ENCODE peak calls at places on chromosomes 6 and 20, in nine cellular contexts. One of them, this sample, is unnamed.
A peak's percentile ranks its signal among the peaks of the same experiment; 100 is the strongest.

GRCh38 chr6:2166717-2167116 is 78.7 kb downstream of the GMDS start:
- DNase-seq in cortex of kidney: no peak
- DNase-seq in midbrain: no peak
- DNase-seq in NCI-H187: no peak
- DNase-seq in T47D: no peak
- DNase-seq in activated CD4-positive, alpha-beta T cell treated with anti-CD3 and anti-CD28 coated beads for 48 hours: no peak
- DNase-seq in activated naive CD4-positive, alpha-beta T cell: no peak
- DNase-seq in foreskin fibroblast: no peak
- DNase-seq in prostate gland: no peak
- DNase-seq in this sample: peak; percentile 11

GRCh38 chr20:18058661-18059467 is 1.1 kb upstream of the OVOL2 start:
- DNase-seq in cortex of kidney: no peak
- DNase-seq in midbrain: no peak
- DNase-seq in NCI-H187: peak; percentile 33
- DNase-seq in T47D: peak; percentile 75
- DNase-seq in activated CD4-positive, alpha-beta T cell treated with anti-CD3 and anti-CD28 coated beads for 48 hours: peak; percentile 5
- DNase-seq in activated naive CD4-positive, alpha-beta T cell: no peak
- DNase-seq in foreskin fibroblast: peak; percentile 13
- DNase-seq in prostate gland: peak; percentile 58
- DNase-seq in this sample: peak; percentile 96

GRCh38 chr6:89689732-89690131 is 51.2 kb upstream of the LYRM2 start:
- DNase-seq in cortex of kidney: no peak
- DNase-seq in midbrain: peak; percentile 88
- DNase-seq in NCI-H187: no peak
- DNase-seq in T47D: no peak
- DNase-seq in activated CD4-positive, alpha-beta T cell treated with anti-CD3 and anti-CD28 coated beads for 48 hours: no peak
- DNase-seq in activated naive CD4-positive, alpha-beta T cell: no peak
- DNase-seq in foreskin fibroblast: no peak
- DNase-seq in prostate gland: no peak
- DNase-seq in this sample: no peak

GRCh38 chr6:112743343-112743742 is 396.2 kb downstream of the RFPL4B start:
- DNase-seq in cortex of kidney: no peak
- DNase-seq in midbrain: peak; percentile 9
- DNase-seq in NCI-H187: no peak
- DNase-seq in T47D: no peak
- DNase-seq in activated CD4-positive, alpha-beta T cell treated with anti-CD3 and anti-CD28 coated beads for 48 hours: no peak
- DNase-seq in activated naive CD4-positive, alpha-beta T cell: no peak
- DNase-seq in foreskin fibroblast: no peak
- DNase-seq in prostate gland: no peak
- DNase-seq in this sample: no peak

GRCh38 chr6:158020272-158020711 is 38.6 kb downstream of the SYNJ2 start:
- DNase-seq in cortex of kidney: no peak
- DNase-seq in midbrain: no peak
- DNase-seq in NCI-H187: no peak
- DNase-seq in T47D: no peak
- DNase-seq in activated CD4-positive, alpha-beta T cell treated with anti-CD3 and anti-CD28 coated beads for 48 hours: peak; percentile 52
- DNase-seq in activated naive CD4-positive, alpha-beta T cell: no peak
- DNase-seq in foreskin fibroblast: no peak
- DNase-seq in prostate gland: no peak
- DNase-seq in this sample: no peak

GRCh38 chr20:17786221-17786718 is 86.5 kb downstream of the BANF2 start:
- DNase-seq in cortex of kidney: no peak
- DNase-seq in midbrain: no peak
- DNase-seq in NCI-H187: no peak
- DNase-seq in T47D: no peak
- DNase-seq in activated CD4-positive, alpha-beta T cell treated with anti-CD3 and anti-CD28 coated beads for 48 hours: no peak
- DNase-seq in activated naive CD4-positive, alpha-beta T cell: no peak
- DNase-seq in foreskin fibroblast: peak; percentile 65
- DNase-seq in prostate gland: no peak
- DNase-seq in this sample: no peak

GRCh38 chr6:138222901-138223546 is 4.7 kb upstream of the PBOV1 start:
- DNase-seq in cortex of kidney: no peak
- DNase-seq in midbrain: no peak
- DNase-seq in NCI-H187: peak; percentile 19
- DNase-seq in T47D: no peak
- DNase-seq in activated CD4-positive, alpha-beta T cell treated with anti-CD3 and anti-CD28 coated beads for 48 hours: no peak
- DNase-seq in activated naive CD4-positive, alpha-beta T cell: no peak
- DNase-seq in foreskin fibroblast: no peak
- DNase-seq in prostate gland: no peak
- DNase-seq in this sample: peak; percentile 90

GRCh38 chr6:168667428-168667805 is 226.4 kb downstream of the SMOC2 start:
- DNase-seq in cortex of kidney: no peak
- DNase-seq in midbrain: no peak
- DNase-seq in NCI-H187: no peak
- DNase-seq in T47D: no peak
- DNase-seq in activated CD4-positive, alpha-beta T cell treated with anti-CD3 and anti-CD28 coated beads for 48 hours: no peak
- DNase-seq in activated naive CD4-positive, alpha-beta T cell: no peak
- DNase-seq in foreskin fibroblast: no peak
- DNase-seq in prostate gland: no peak
- DNase-seq in this sample: no peak

GRCh38 chr20:49171928-49172327 is 16.2 kb downstream of the STAU1 start:
- DNase-seq in cortex of kidney: no peak
- DNase-seq in midbrain: peak; percentile 25
- DNase-seq in NCI-H187: no peak
- DNase-seq in T47D: no peak
- DNase-seq in activated CD4-positive, alpha-beta T cell treated with anti-CD3 and anti-CD28 coated beads for 48 hours: no peak
- DNase-seq in activated naive CD4-positive, alpha-beta T cell: no peak
- DNase-seq in foreskin fibroblast: no peak
- DNase-seq in prostate gland: no peak
- DNase-seq in this sample: no peak